ENCODE peak calls at places on chromosomes 5 and 9, in six cellular contexts. Y is neural progenitor cell, Z is IMR-90, F is A549, H is lung, Q is K562. V is an unnamed sample.
A peak's percentile ranks its signal among the peaks of the same experiment; 100 is the strongest.

GRCh38 chr5:172786736-172787462 is 15.9 kb upstream of the DUSP1 start:
- DNase-seq in Z (no peak), H (no peak), Y (no peak), F (no peak), Q (no peak), V (no peak)

GRCh38 chr9:93900971-93901861 is 53.9 kb downstream of the BARX1 start:
- DNase-seq in Y (no peak), H (no peak), F (no peak), Q (no peak), Z (no peak), V (no peak)

GRCh38 chr5:10624244-10624643 is 60.4 kb downstream of the ANKRD33B start:
- DNase-seq in Z (no peak), F (no peak), H (no peak), Q (no peak), Y (no peak), V (no peak)

GRCh38 chr9:16640649-16641048 is 229.8 kb downstream of the BNC2 start:
- DNase-seq in Z (no peak), Q (no peak), Y (peak; percentile 45), F (peak; percentile 49), H (no peak), V (no peak)

GRCh38 chr5:168300377-168301182 is 9.1 kb downstream of the WWC1 start:
- DNase-seq in Y (peak; percentile 50), Z (no peak), F (no peak), H (no peak), Q (no peak), V (no peak)

GRCh38 chr9:70439991-70440706 is 25.7 kb upstream of the KLF9 start:
- DNase-seq in Y (no peak), F (peak; percentile 39), Z (peak; percentile 90), H (no peak), Q (no peak), V (no peak)

GRCh38 chr5:37060030-37060429 is 183.5 kb downstream of the NIPBL start:
- DNase-seq in F (no peak), Q (no peak), Y (no peak), Z (no peak), H (no peak), V (no peak)

GRCh38 chr9:128669786-128670185 is 13.1 kb upstream of the DYNC2I2 start:
- DNase-seq in Y (no peak), Q (no peak), F (no peak), Z (no peak), H (no peak), V (no peak)

GRCh38 chr5:129899454-129899853 is 4.8 kb upstream of the CHSY3 start:
- DNase-seq in Q (no peak), Y (no peak), Z (peak; percentile 6), H (no peak), F (peak; percentile 19), V (no peak)

GRCh38 chr9:131762356-131762932 is 22.6 kb upstream of the RAPGEF1 start:
- DNase-seq in Z (peak; percentile 29), Q (peak; percentile 93), F (peak; percentile 66), Y (peak; percentile 89), H (peak; percentile 65), V (peak; percentile 11)

GRCh38 chr9:89564257-89564878 is 40.4 kb upstream of the GADD45G start:
- DNase-seq in Q (peak; percentile 17), F (peak; percentile 48), Z (no peak), H (no peak), Y (peak; percentile 65), V (peak; percentile 32)

GRCh38 chr5:78920604-78921003 is 64.5 kb downstream of the ARSB start:
- DNase-seq in Y (no peak), Q (no peak), Z (peak; percentile 71), H (no peak), F (peak; percentile 44), V (peak; percentile 50)

GRCh38 chr5:171957591-171958251 is 48.7 kb downstream of the FBXW11 start:
- DNase-seq in Y (no peak), Q (no peak), Z (no peak), H (no peak), F (no peak), V (no peak)

GRCh38 chr5:59674763-59675162 is 218.8 kb downstream of the PDE4D start:
- DNase-seq in H (no peak), Y (no peak), Q (no peak), Z (no peak), F (no peak), V (no peak)

DNA sequence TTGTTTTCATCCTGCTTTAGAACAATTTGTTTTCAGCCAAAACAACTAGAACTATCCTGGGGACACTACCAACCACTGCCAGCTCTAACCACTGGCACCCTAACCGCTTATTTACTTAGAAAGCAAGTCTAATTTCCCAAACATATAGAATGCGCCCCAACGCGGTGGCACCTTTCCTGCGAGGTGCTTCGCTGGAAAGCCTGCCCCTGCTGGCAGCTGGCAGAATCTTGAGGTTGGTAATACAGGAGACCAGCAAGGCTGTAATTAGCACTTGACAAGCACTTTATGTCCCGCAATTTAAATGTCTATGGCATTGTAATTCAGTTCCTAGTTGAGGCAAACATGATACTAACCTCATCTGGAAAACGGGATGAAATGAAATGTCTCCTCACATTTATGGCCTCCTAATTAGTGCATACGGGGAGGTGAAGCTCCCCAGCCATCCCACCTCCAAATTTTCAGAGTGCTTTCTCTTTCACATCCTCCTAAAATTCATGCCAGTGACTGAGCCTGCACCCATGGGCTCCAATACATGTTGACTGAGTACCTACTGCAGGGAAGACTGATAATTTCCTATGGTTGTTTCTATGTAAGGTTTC is 30.4 kb downstream of the GABBR2 start:
- DNase-seq in H (no peak), F (peak; percentile 20), Y (peak; percentile 56), Z (no peak), Q (no peak), V (no peak)
- TF ChIP-seq CTCF in H (no peak), F (peak; percentile 39), Y (peak; percentile 82), Z (peak; percentile 33), Q (peak; percentile 60), V (peak; percentile 83)

GRCh38 chr5:31114817-31115216 is 78.7 kb upstream of the CDH6 start:
- DNase-seq in F (no peak), Y (no peak), Q (no peak), Z (no peak), H (no peak), V (no peak)

GRCh38 chr5:31116466-31117031 is 76.9 kb upstream of the CDH6 start:
- DNase-seq in F (no peak), Q (no peak), Y (no peak), H (no peak), Z (no peak), V (no peak)

GRCh38 chr5:31113666-31114065 is 79.8 kb upstream of the CDH6 start:
- DNase-seq in Q (no peak), H (no peak), Y (no peak), Z (no peak), F (no peak), V (no peak)

GRCh38 chr5:31113101-31113500 is 80.4 kb upstream of the CDH6 start:
- DNase-seq in Z (peak; percentile 88), Q (no peak), F (no peak), H (no peak), Y (no peak), V (peak; percentile 69)
- H3K27ac ChIP-seq in Z (no peak overlapping the region), Q (no peak overlapping the region), F (no peak overlapping the region), H (no peak overlapping the region), Y (no peak overlapping the region), V (peak overlapping the region; percentile 4)

GRCh38 chr5:38899936-38900335 is 54.1 kb downstream of the OSMR start:
- DNase-seq in Y (no peak), Z (no peak), F (no peak), H (no peak), Q (no peak), V (no peak)
- TF ChIP-seq CTCF in Y (no peak), Z (no peak), F (no peak), H (no peak), Q (no peak), V (no peak)

DNA sequence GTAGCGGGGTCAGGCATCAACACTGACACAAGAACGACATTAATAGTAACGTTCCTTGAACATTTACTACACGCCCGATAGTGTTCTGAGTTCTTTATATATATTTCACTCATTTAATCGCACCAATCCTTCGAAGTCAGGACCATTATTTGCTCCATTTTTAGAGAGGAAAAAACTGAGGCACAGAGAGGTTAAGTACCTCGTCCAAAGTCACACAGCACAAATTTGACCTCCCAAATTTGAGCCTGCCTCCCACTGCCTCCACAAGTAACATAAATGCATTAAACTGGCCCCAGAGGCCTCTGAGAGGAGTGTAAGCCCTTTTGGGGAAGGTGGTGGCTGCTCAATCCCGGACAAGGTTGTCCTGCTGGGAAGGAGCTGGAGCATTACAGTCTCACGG is 5.8 kb downstream of the RGS14 start:
- DNase-seq in Q (no peak), Y (no peak), Z (no peak), F (no peak), H (no peak), V (no peak)
- H3K27ac ChIP-seq in Q (peak overlapping the region; percentile 67), Y (no peak overlapping the region), Z (no peak overlapping the region), F (no peak overlapping the region), H (no peak overlapping the region), V (no peak overlapping the region)

DNA sequence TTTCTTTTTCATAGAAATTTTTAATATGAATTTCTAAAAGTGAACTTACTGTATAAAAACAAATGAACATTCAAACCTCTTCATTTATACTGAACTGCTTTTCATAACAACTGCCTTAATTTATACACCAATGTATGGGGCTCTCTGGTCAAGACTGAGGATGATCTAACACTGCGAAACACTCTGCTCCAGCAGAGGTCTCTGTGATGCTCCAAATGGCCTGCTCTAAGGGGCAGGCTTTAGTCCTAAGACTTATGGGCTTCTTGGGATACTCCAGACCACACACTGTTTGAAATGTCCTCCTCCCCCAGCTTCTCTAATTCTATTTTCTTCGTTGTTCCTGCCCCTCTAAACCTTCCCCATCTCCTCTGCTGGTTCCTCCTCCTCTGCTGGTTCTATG is 58.5 kb downstream of the LIFR start:
- DNase-seq in Z (peak; percentile 31), Y (no peak), H (no peak), F (peak; percentile 25), Q (no peak), V (peak; percentile 14)
- TF ChIP-seq CTCF in Z (no peak), Y (peak; percentile 26), H (no peak), F (peak; percentile 28), Q (peak; percentile 41), V (peak; percentile 63)